ENCODE peak calls at places on chromosomes 4 and X, in four cellular contexts. One of them, this sample, is unnamed.

GRCh38 chr4:84258905-84259830 is 239.9 kb downstream of the NKX6-1 start:
- DNase-seq in AG08396: peak
- DNase-seq in left cardiac atrium: no peak
- DNase-seq in NCI-H1694: no peak
- DNase-seq in this sample: no peak

GRCh38 chrX:1291110-1291740 is 22.6 kb downstream of the CSF2RA start:
- DNase-seq in AG08396: no peak
- DNase-seq in left cardiac atrium: no peak
- DNase-seq in NCI-H1694: no peak
- DNase-seq in this sample: no peak

GRCh38 chr4:90027565-90027964 is 99.6 kb upstream of the CCSER1 start:
- DNase-seq in AG08396: no peak
- DNase-seq in left cardiac atrium: no peak
- DNase-seq in NCI-H1694: no peak
- DNase-seq in this sample: no peak

GRCh38 chrX:9907645-9908387 is 59.3 kb upstream of the CLDN34 start:
- DNase-seq in AG08396: no peak
- DNase-seq in left cardiac atrium: no peak
- DNase-seq in NCI-H1694: no peak
- DNase-seq in this sample: no peak

GRCh38 chrX:68196939-68197791 is 236.1 kb downstream of the OPHN1 start:
- DNase-seq in AG08396: peak
- DNase-seq in left cardiac atrium: no peak
- DNase-seq in NCI-H1694: peak
- DNase-seq in this sample: no peak

GRCh38 chrX:131264053-131264452 is 25.1 kb downstream of the IGSF1 start:
- DNase-seq in AG08396: no peak
- DNase-seq in left cardiac atrium: no peak
- DNase-seq in NCI-H1694: no peak
- DNase-seq in this sample: no peak

GRCh38 chr4:144872508-144873293 is 225.3 kb downstream of the ANAPC10 start:
- DNase-seq in AG08396: no peak
- DNase-seq in left cardiac atrium: peak
- DNase-seq in NCI-H1694: no peak
- DNase-seq in this sample: no peak

GRCh38 chr4:12729384-12729783 is 754.8 kb downstream of the RAB28 start:
- DNase-seq in AG08396: peak
- DNase-seq in left cardiac atrium: no peak
- DNase-seq in NCI-H1694: no peak
- DNase-seq in this sample: no peak